ENCODE peak calls at places on chromosomes 4 and X, in five cellular contexts. O, W, R, U and V are unnamed samples.
A peak's percentile ranks its signal among the peaks of the same experiment; 100 is the strongest.

GRCh38 chr4:7101692-7102515 is 34.0 kb upstream of the GRPEL1 start:
- DNase-seq in R (peak; percentile 70), W (peak; percentile 96), O (peak; percentile 53), U (peak; percentile 85), V (peak; percentile 52)

GRCh38 chr4:95181446-95182306 is 367.1 kb downstream of the UNC5C start:
- DNase-seq in W (no peak), U (peak; percentile 80), O (peak; percentile 17), R (no peak), V (no peak)

GRCh38 chr4:4841156-4841555 is 18.3 kb upstream of the MSX1 start:
- DNase-seq in R (no peak), W (peak; percentile 67), U (no peak), O (no peak), V (no peak)

GRCh38 chr4:182192511-182193181 is 50.6 kb upstream of the TENM3 start:
- DNase-seq in R (no peak), U (no peak), W (no peak), O (no peak), V (peak; percentile 22)

GRCh38 chr4:110586137-110586850 is 36.6 kb downstream of the PITX2 start:
- DNase-seq in W (no peak), U (peak; percentile 87), O (no peak), R (no peak), V (peak; percentile 86)

GRCh38 chr4:1356181-1356998 is 9.4 kb downstream of the UVSSA start:
- DNase-seq in U (peak; percentile 67), W (no peak), O (no peak), R (no peak), V (peak; percentile 16)

GRCh38 chrX:7294483-7294882 is 146.5 kb upstream of the PUDP start:
- DNase-seq in W (no peak), R (no peak), U (peak; percentile 46), O (no peak), V (no peak)

GRCh38 chrX:15988661-15989603 is 134.3 kb upstream of the AP1S2 start:
- DNase-seq in U (peak; percentile 73), W (no peak), O (no peak), R (no peak), V (peak; percentile 86)

GRCh38 chr4:170446782-170447181 is 357.0 kb upstream of the AADAT start:
- DNase-seq in U (no peak), W (no peak), O (no peak), R (no peak), V (no peak)

GRCh38 chrX:119654112-119654531 is 38.8 kb downstream of the SEPTIN6 start:
- DNase-seq in W (no peak), O (no peak), U (peak; percentile 43), R (no peak), V (no peak)

GRCh38 chr4:24799544-24800272 is 4.3 kb downstream of the SOD3 start:
- DNase-seq in R (no peak), O (no peak), W (no peak), U (peak; percentile 56), V (no peak)

GRCh38 chrX:22559506-22559905 is 286.8 kb downstream of the CBLL2 start:
- DNase-seq in R (no peak), U (no peak), W (no peak), O (no peak), V (no peak)